ENCODE peak calls at places on chromosomes 13 and 19, in six cellular contexts. J, F, N, U, C and D are unnamed samples.

GRCh38 chr13:109385161-109385560 is 401.2 kb downstream of the IRS2 start:
- DNase-seq in U (no peak), J (no peak), N (peak; percentile 48), C (no peak), F (no peak), D (no peak)

GRCh38 chr19:10896851-10897526 is 25.6 kb downstream of the CARM1 start:
- DNase-seq in J (no peak), F (no peak), C (no peak), U (peak; percentile 71), N (peak; percentile 69), D (no peak)

GRCh38 chr19:19170053-19170945 is at the start of gene MEF2B:
- DNase-seq in F (peak; percentile 93), U (peak; percentile 65), C (peak; percentile 42), N (peak; percentile 30), J (peak; percentile 96), D (peak; percentile 82)

GRCh38 chr13:84050551-84050950 is 168.3 kb upstream of the SLITRK1 start:
- DNase-seq in U (no peak), J (no peak), C (no peak), F (no peak), N (no peak), D (no peak)

GRCh38 chr19:14505488-14506239 is 9.7 kb upstream of the GIPC1 start:
- DNase-seq in N (peak; percentile 76), J (peak; percentile 97), U (peak; percentile 58), C (no peak), F (peak; percentile 92), D (peak; percentile 43)

GRCh38 chr19:6047741-6048231 is 62.5 kb downstream of the RFX2 start:
- DNase-seq in F (no peak), J (peak; percentile 77), N (peak; percentile 52), U (no peak), C (no peak), D (peak; percentile 47)

GRCh38 chr19:33040994-33041827 is 23.5 kb downstream of the RHPN2 start:
- DNase-seq in U (no peak), F (no peak), J (no peak), C (no peak), N (no peak), D (no peak)

GRCh38 chr19:52648336-52648990 is 10.3 kb upstream of the ZNF83 start:
- DNase-seq in U (no peak), C (no peak), J (no peak), F (no peak), N (peak; percentile 68), D (no peak)

GRCh38 chr19:15323496-15324235 is 8.7 kb downstream of the BRD4 start:
- DNase-seq in U (peak; percentile 36), F (peak; percentile 78), C (peak; percentile 44), N (peak; percentile 53), J (no peak), D (peak; percentile 49)

GRCh38 chr13:83881917-83882625 is at the start of gene SLITRK1:
- DNase-seq in N (peak; percentile 19), J (peak; percentile 93), U (no peak), F (no peak), C (peak; percentile 44), D (peak; percentile 28)

GRCh38 chr13:74243637-74244526 is 109.7 kb upstream of the KLF12 start:
- DNase-seq in C (no peak), J (no peak), N (peak; percentile 76), U (no peak), F (no peak), D (no peak)

GRCh38 chr13:83515267-83515666 is 367.0 kb downstream of the SLITRK1 start:
- DNase-seq in J (no peak), C (no peak), U (no peak), F (no peak), N (peak; percentile 22), D (no peak)

DNA sequence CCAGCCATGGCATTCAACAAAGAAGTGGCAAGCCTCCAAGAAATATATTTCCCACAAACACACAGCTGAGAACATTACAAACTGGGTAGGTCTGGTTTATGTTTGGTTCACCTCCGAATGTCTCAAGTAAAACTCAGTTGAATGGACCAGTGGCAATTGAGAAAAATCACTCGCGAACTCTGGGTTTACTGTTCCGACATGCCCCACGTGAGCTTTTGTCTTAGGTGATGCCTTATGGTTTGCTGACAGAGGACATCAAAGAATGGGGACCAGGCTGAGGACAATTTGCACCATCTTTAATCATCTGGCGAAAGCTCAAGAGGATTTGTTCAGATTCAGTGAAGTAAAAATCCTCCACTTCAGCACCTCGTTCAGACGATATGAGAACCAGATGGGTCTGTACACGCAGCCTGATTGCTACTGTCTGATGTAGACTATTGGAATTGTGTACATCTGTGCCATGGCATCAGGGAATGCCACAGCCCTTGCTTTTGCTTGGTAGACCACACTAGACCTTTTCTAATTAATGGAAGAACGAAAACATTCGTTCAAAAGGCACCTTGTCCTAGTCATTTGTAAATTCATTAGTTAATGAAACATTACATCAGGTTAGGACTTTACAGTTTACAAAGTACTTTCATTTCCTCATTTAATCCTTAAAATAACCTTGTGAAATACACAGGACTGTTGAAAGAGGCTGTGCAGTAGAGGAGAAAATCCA is 59.4 kb downstream of the SLC10A2 start:
- DNase-seq in C (no peak), N (no peak), F (no peak), J (no peak), U (no peak), D (no peak)
- H3K4me3 ChIP-seq in C (no peak overlapping the region), N (no peak overlapping the region), F (no peak overlapping the region), J (no peak overlapping the region), U (no peak overlapping the region), D (no peak overlapping the region)

GRCh38 chr19:406121-406711 is 2.7 kb downstream of the C2CD4C start:
- DNase-seq in U (no peak), F (peak; percentile 60), J (peak; percentile 46), C (no peak), N (no peak), D (peak; percentile 2)

GRCh38 chr19:409006-409514 is at the start of gene C2CD4C:
- DNase-seq in U (no peak), N (no peak), J (peak; percentile 76), C (no peak), F (no peak), D (no peak)

GRCh38 chr19:406999-407491 is 1.9 kb downstream of the C2CD4C start:
- DNase-seq in J (peak; percentile 52), U (no peak), F (peak; percentile 54), C (no peak), N (no peak), D (no peak)

GRCh38 chr19:408441-409005 is 424 bp downstream of the C2CD4C start:
- DNase-seq in J (peak; percentile 54), U (no peak), F (peak; percentile 62), N (no peak), C (no peak), D (peak; percentile 50)

GRCh38 chr19:407501-408440 is 1.2 kb downstream of the C2CD4C start:
- DNase-seq in C (no peak), U (no peak), N (no peak), F (peak; percentile 67), J (peak; percentile 53), D (no peak)
- TF ChIP-seq POLR2A in C (no peak), U (no peak), N (no peak), F (no peak), J (no peak), D (no peak)

GRCh38 chr19:34184880-34185491 is 12.7 kb downstream of the LSM14A start:
- DNase-seq in U (no peak), C (no peak), N (no peak), F (no peak), J (peak; percentile 22), D (no peak)
- H3K4me1 ChIP-seq in U (peaks cover 7% of the 10 kb centered on the region), C (peaks cover 4% of the 10 kb centered on the region), N (peaks cover 16% of the 10 kb centered on the region), F (peaks cover 93% of the 10 kb centered on the region), J (no peaks in the 10 kb centered on the region), D (peaks cover 75% of the 10 kb centered on the region)

GRCh38 chr19:4971424-4971793 is 2.5 kb downstream of the KDM4B start:
- DNase-seq in U (no peak), C (no peak), F (peak; percentile 88), J (peak; percentile 72), N (no peak), D (peak; percentile 83)
- H3K4me3 ChIP-seq in U (peak overlapping the region; percentile 67), C (peak overlapping the region; percentile 72), F (peak overlapping the region; percentile 57), J (peak overlapping the region; percentile 49), N (no peak overlapping the region), D (peak overlapping the region; percentile 61)